ENCODE peak calls at places on chromosomes 4 and X, in nine cellular contexts. N, P, J, W, T, V, F, X and G are unnamed samples.

GRCh38 chr4:1554876-1555265 is 129.2 kb downstream of the FAM53A start:
- DNase-seq in J (no peak), T (no peak), N (no peak), X (no peak), W (no peak), V (no peak), P (no peak), F (peak; percentile 7), G (no peak)

GRCh38 chrX:78375894-78376293 is 48.5 kb upstream of the CYSLTR1 start:
- DNase-seq in T (peak; percentile 1), V (no peak), N (peak; percentile 63), F (peak; percentile 92), J (no peak), W (peak; percentile 0), P (no peak), X (no peak), G (no peak)

GRCh38 chr4:39976945-39977488 is 694 bp downstream of the PDS5A start:
- DNase-seq in N (peak; percentile 39), W (peak; percentile 56), V (peak; percentile 62), J (no peak), T (peak; percentile 19), X (peak; percentile 36), F (no peak), P (no peak), G (peak; percentile 24)

GRCh38 chr4:2794707-2795557 is 2.0 kb downstream of the SH3BP2 start:
- DNase-seq in V (no peak), T (no peak), J (peak; percentile 72), F (no peak), X (peak; percentile 65), N (no peak), P (no peak), W (peak; percentile 89), G (peak; percentile 84)

GRCh38 chr4:74109116-74109791 is 10.3 kb upstream of the CXCL2 start:
- DNase-seq in P (peak; percentile 81), W (peak; percentile 97), V (peak; percentile 46), F (peak; percentile 99), X (peak; percentile 93), T (peak; percentile 83), N (peak; percentile 98), J (peak; percentile 98), G (peak; percentile 98)

GRCh38 chr4:141432000-141432712 is 204.2 kb upstream of the IL15 start:
- DNase-seq in P (no peak), J (peak; percentile 40), F (no peak), T (no peak), V (no peak), X (no peak), W (peak; percentile 25), N (peak; percentile 2), G (peak; percentile 22)

GRCh38 chr4:22473268-22473667 is 42.6 kb downstream of the ADGRA3 start:
- DNase-seq in T (no peak), P (no peak), J (peak; percentile 93), X (peak; percentile 56), F (no peak), V (no peak), N (peak; percentile 80), W (peak; percentile 71), G (peak; percentile 93)

GRCh38 chr4:786861-787300 is 39.0 kb downstream of the CPLX1 start:
- DNase-seq in N (no peak), J (no peak), F (no peak), X (peak; percentile 35), T (no peak), V (no peak), W (no peak), P (no peak), G (no peak)

GRCh38 chrX:74445099-74445498 is 23.8 kb downstream of the SLC16A2 start:
- DNase-seq in W (no peak), V (no peak), X (no peak), T (no peak), P (no peak), J (no peak), F (no peak), N (no peak), G (no peak)

GRCh38 chrX:2829066-2829430 is 318 bp downstream of the GYG2 start:
- DNase-seq in P (no peak), X (no peak), T (peak; percentile 74), J (no peak), W (no peak), N (no peak), V (no peak), F (no peak), G (no peak)
- TF ChIP-seq EZH2 in P (no peak), X (no peak), T (no peak), J (no peak), W (no peak), N (no peak), V (no peak), F (no peak), G (no peak)

GRCh38 chr4:168630445-168631187 is 133.8 kb downstream of the PALLD start:
- DNase-seq in J (peak; percentile 98), X (peak; percentile 71), T (no peak), W (peak; percentile 83), V (no peak), P (no peak), N (peak; percentile 92), F (peak; percentile 70), G (peak; percentile 98)
- TF ChIP-seq EZH2 in J (no peak), X (no peak), T (no peak), W (no peak), V (no peak), P (no peak), N (no peak), F (no peak), G (no peak)

GRCh38 chr4:95545526-95545925 is 3.2 kb downstream of the UNC5C start:
- DNase-seq in T (no peak), V (no peak), W (no peak), P (no peak), N (peak; percentile 31), F (no peak), J (no peak), X (no peak), G (no peak)

GRCh38 chr4:95548738-95549245 is at the start of gene UNC5C:
- DNase-seq in P (no peak), T (peak; percentile 77), V (no peak), F (no peak), W (peak; percentile 16), X (peak; percentile 32), N (peak; percentile 83), J (peak; percentile 76), G (peak; percentile 84)

GRCh38 chr4:95546236-95546635 is 2.5 kb downstream of the UNC5C start:
- DNase-seq in P (no peak), W (no peak), X (no peak), F (no peak), N (peak; percentile 27), J (no peak), T (no peak), V (no peak), G (no peak)

GRCh38 chr4:95547708-95548471 is 883 bp downstream of the UNC5C start:
- DNase-seq in T (peak; percentile 65), N (peak; percentile 53), X (peak; percentile 27), P (no peak), F (peak; percentile 18), W (peak; percentile 26), J (peak; percentile 37), V (no peak), G (no peak)

DNA sequence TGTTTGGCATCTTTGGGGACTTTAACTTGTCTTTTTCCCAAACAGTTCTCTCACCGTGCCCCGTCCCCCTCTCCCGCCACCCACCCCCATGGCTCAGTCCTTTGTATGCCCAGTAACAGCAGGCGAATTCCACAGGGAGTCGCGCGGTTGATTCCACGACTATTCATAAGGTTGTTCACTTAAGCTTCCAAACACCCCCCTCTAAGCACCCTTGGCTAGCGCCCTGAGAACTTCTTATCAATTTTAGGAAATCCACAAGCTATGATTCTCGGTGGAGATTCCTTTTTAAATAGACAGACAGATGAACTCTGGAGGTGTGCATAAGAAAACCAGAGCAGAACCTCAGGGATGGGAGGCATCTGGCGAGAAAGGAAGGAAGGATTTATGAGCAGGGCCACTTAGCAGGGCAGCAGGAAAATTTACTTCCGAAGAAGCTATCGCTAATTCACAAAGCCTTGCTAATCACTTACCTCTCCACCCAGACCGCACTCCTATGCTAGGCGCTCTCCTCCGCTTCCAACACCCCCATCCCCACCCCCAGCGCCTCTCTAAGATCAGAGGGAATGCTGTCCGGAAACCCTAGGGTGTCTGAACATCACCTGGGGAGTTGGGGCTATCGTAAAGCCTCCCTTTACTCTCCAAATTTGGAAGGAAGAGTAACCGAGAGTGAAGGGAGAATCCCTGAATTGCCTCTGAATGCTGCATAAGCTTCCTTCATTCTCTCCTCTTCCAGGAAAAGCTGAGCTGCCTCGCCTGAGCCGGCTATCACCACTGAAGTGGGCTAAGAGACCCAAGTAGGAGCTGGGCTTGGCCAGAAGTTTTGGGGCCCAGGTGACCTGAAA is 1.7 kb downstream of the UNC5C start:
- DNase-seq in J (no peak), W (peak; percentile 3), P (no peak), X (no peak), T (peak; percentile 53), F (no peak), N (peak; percentile 45), V (no peak), G (peak; percentile 31)
- TF ChIP-seq EZH2 in J (peak; percentile 47), W (no peak), P (no peak), X (no peak), T (no peak), F (no peak), N (no peak), V (no peak), G (no peak)

GRCh38 chrX:25012433-25012735 is 3.4 kb downstream of the ARX start:
- DNase-seq in W (peak; percentile 24), X (no peak), J (no peak), F (no peak), T (peak; percentile 62), P (no peak), V (no peak), N (no peak), G (no peak)

GRCh38 chrX:25011589-25012432 is 4.0 kb downstream of the ARX start:
- DNase-seq in N (no peak), J (no peak), P (no peak), V (no peak), X (no peak), W (no peak), T (no peak), F (no peak), G (no peak)

GRCh38 chrX:25009407-25009806 is 6.4 kb downstream of the ARX start:
- DNase-seq in F (no peak), W (no peak), X (no peak), N (no peak), T (no peak), J (no peak), V (no peak), P (no peak), G (no peak)

GRCh38 chrX:25012793-25013592 is 2.8 kb downstream of the ARX start:
- DNase-seq in J (no peak), T (no peak), P (no peak), X (no peak), W (peak; percentile 19), V (no peak), N (no peak), F (no peak), G (no peak)

DNA sequence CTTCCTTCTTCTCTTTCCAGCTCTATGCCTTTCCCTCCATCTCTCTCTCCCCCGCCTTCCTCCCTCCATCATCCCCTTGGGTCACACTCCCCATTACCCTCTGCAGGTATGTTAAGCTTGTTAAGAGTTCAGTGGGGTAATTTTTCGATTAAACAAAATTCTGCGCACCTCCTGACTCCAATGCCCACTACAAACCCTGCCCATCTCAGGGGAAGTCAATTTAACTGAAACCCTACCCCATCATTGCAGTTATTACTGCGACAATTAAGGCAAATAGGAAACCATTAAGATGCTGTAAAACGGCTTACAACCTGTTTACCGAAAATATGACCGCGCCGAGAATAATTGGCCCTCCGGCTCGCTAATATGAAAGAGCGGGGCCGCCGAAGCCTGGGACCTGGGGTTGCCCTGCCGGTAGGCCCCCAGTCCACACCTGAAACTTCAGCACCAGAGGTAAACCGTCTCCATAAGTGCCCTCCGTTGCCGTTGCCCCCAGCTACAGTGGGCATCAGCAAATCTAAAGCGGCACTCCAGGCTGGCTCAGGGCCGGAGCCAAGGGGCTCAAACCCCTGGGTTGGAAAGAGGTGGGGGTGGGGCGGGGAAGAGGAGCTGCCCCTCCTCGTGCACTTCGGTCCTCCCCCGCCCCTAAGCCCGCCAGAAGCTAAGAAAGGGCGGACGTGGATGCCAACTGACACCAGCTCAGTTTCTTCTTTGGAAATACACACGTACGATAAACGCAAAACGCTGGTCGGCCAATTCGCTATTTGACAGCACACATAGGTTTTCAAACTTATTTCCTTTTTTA is 4.8 kb downstream of the ARX start:
- DNase-seq in X (no peak), T (no peak), W (no peak), J (no peak), N (no peak), F (no peak), P (no peak), V (no peak), G (no peak)
- TF ChIP-seq EZH2 in X (no peak), T (peak; percentile 57), W (no peak), J (peak; percentile 18), N (peak; percentile 19), F (no peak), P (no peak), V (no peak), G (no peak)